ENCODE peak calls at places on chromosomes 7 and 10, in four cellular contexts. K is left cardiac atrium, H is AG08395, Q is fibroblast of mammary gland. T is an unnamed sample.

GRCh38 chr7:44377681-44378421 is 52.5 kb upstream of the CAMK2B start:
- DNase-seq in K (peak), H (no peak), Q (no peak), T (no peak)

GRCh38 chr7:159020987-159021386 is 123.7 kb downstream of the VIPR2 start:
- DNase-seq in K (no peak), H (no peak), Q (no peak), T (no peak)

GRCh38 chr7:106045139-106045538 is 67.0 kb downstream of the SYPL1 start:
- DNase-seq in K (no peak), H (no peak), Q (peak), T (no peak)

GRCh38 chr10:107915277-107915634 is 750.8 kb upstream of the SORCS1 start:
- DNase-seq in K (no peak), H (no peak), Q (peak), T (no peak)

GRCh38 chr7:23594879-23595604 is 2.1 kb upstream of the CCDC126 start:
- DNase-seq in K (no peak), H (no peak), Q (peak), T (no peak)

GRCh38 chr7:38600746-38601145 is 30.4 kb downstream of the AMPH start:
- DNase-seq in K (no peak), H (no peak), Q (no peak), T (no peak)

GRCh38 chr10:103569877-103570276 is 76.4 kb downstream of the NEURL1 start:
- DNase-seq in K (no peak), H (peak), Q (no peak), T (no peak)

GRCh38 chr7:91082038-91082437 is 182.2 kb upstream of the FZD1 start:
- DNase-seq in K (no peak), H (peak), Q (peak), T (no peak)

GRCh38 chr7:139726485-139726869 is 51.3 kb downstream of the HIPK2 start:
- DNase-seq in K (no peak), H (no peak), Q (no peak), T (no peak)